ENCODE peak calls at places on chromosomes 2 and 18, in five cellular contexts. T is right lobe of liver, R is breast epithelium, N is K562, H is A673. M is an unnamed sample.

GRCh38 chr2:230327418-230328154 is 593 bp downstream of the SP140L start:
- DNase-seq in T (no peak), N (peak; percentile 20), H (no peak), R (no peak), M (no peak)

GRCh38 chr2:74391209-74391579 is 11.1 kb upstream of the DCTN1 start:
- DNase-seq in H (peak; percentile 24), R (no peak), T (no peak), N (peak; percentile 29), M (no peak)

GRCh38 chr18:2036136-2036535 is 535.2 kb downstream of the METTL4 start:
- DNase-seq in T (no peak), N (no peak), R (no peak), H (no peak), M (no peak)

GRCh38 chr2:68302281-68302680 is 17.5 kb downstream of the CNRIP1 start:
- DNase-seq in H (no peak), N (no peak), R (no peak), T (no peak), M (no peak)

GRCh38 chr2:175880-176800 is 87.7 kb downstream of the SH3YL1 start:
- DNase-seq in T (no peak), N (no peak), R (no peak), H (no peak), M (no peak)

GRCh38 chr2:127086800-127087737 is 19.9 kb downstream of the BIN1 start:
- DNase-seq in H (no peak), N (peak; percentile 57), R (no peak), T (no peak), M (peak; percentile 84)

GRCh38 chr2:231710751-231711676 is 2.7 kb downstream of the PTMA start:
- DNase-seq in R (no peak), T (no peak), H (no peak), N (peak; percentile 32), M (peak; percentile 62)

GRCh38 chr2:233419626-233420431 is 65.5 kb downstream of the DGKD start:
- DNase-seq in R (no peak), T (no peak), H (no peak), N (no peak), M (no peak)

GRCh38 chr2:164913640-164914346 is 41.5 kb downstream of the SLC38A11 start:
- DNase-seq in N (no peak), H (peak; percentile 45), R (no peak), T (no peak), M (no peak)

GRCh38 chr2:218991674-218992168 is 1.5 kb downstream of the CRYBA2 start:
- DNase-seq in N (peak; percentile 16), H (no peak), R (no peak), T (no peak), M (peak; percentile 26)

GRCh38 chr2:6968319-6969100 is 51.3 kb downstream of the RNF144A start:
- DNase-seq in R (no peak), T (no peak), N (no peak), H (no peak), M (no peak)
- TF ChIP-seq CTCF in R (no peak), T (no peak), N (peak; percentile 5), H (peak; percentile 18), M (no peak)

GRCh38 chr2:66495788-66496640 is 61.1 kb downstream of the MEIS1 start:
- DNase-seq in H (peak; percentile 56), R (peak; percentile 72), T (peak; percentile 77), N (peak; percentile 74), M (no peak)
- TF ChIP-seq CTCF in H (no peak), R (peak; percentile 27), T (peak; percentile 15), N (peak; percentile 42), M (no peak)

GRCh38 chr2:11613297-11613696 is 56.7 kb downstream of the NTSR2 start:
- DNase-seq in H (no peak), T (no peak), N (no peak), R (no peak), M (no peak)

GRCh38 chr2:11616851-11617415 is 53.1 kb downstream of the NTSR2 start:
- DNase-seq in N (no peak), H (no peak), R (no peak), T (no peak), M (no peak)

GRCh38 chr2:11616097-11616687 is 53.8 kb downstream of the NTSR2 start:
- DNase-seq in N (no peak), R (no peak), T (no peak), H (no peak), M (no peak)

GRCh38 chr2:11617527-11617926 is 52.5 kb downstream of the NTSR2 start:
- DNase-seq in H (no peak), R (no peak), T (no peak), N (no peak), M (no peak)

GRCh38 chr2:11615209-11615608 is 54.8 kb downstream of the NTSR2 start:
- DNase-seq in N (no peak), T (no peak), R (no peak), H (no peak), M (no peak)
- TF ChIP-seq CTCF in N (no peak), T (no peak), R (no peak), H (no peak), M (no peak)

DNA sequence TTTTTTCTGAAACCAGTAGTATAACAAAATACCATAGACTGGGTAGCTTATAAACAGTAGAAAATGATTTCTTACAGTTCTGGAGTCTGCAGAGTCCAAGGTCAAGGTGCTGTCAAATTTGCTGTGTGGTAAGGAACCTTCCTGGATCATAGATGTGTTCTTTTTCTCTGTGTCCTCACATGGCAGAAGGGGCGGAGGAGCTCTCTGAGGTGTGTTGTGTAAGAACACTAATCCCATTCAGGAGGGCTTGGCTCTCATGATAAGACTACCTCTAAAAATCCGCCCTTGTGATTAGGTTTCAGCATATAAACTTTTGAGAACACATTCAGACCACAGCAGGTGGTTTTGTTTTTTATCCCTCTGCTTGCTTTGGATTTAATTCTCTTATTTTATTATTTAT is 25.7 kb downstream of the ANKRD62 start:
- DNase-seq in R (no peak), T (no peak), H (no peak), N (peak; percentile 6), M (no peak)
- TF ChIP-seq CTCF in R (no peak), T (no peak), H (no peak), N (no peak), M (no peak)

M was measured in endothelial cell.